ENCODE peak calls at places on chromosomes 13 and 19, in five cellular contexts. W, M, F, P and Y are unnamed samples.

GRCh38 chr13:34462843-34463242 is 479.2 kb upstream of the NBEA start:
- DNase-seq in W (no peak), M (peak), F (no peak), P (no peak), Y (peak)

GRCh38 chr13:45278096-45278645 is 62.8 kb downstream of the TPT1 start:
- DNase-seq in W (no peak), M (no peak), F (no peak), P (no peak), Y (no peak)

GRCh38 chr13:44719857-44720671 is 143.9 kb upstream of the TSC22D1 start:
- DNase-seq in W (no peak), M (peak), F (no peak), P (no peak), Y (peak)

GRCh38 chr19:56671613-56671994 is at the start of gene ZNF835:
- DNase-seq in W (peak), M (no peak), F (peak), P (no peak), Y (no peak)

GRCh38 chr19:48635966-48636858 is 967 bp downstream of the DBP start:
- DNase-seq in W (peak), M (no peak), F (no peak), P (no peak), Y (no peak)

GRCh38 chr13:20616059-20616797 is 49.3 kb downstream of the IFT88 start:
- DNase-seq in W (no peak), M (peak), F (no peak), P (no peak), Y (peak)

GRCh38 chr19:1455336-1456120 is 5.6 kb downstream of the APC2 start:
- DNase-seq in W (peak), M (peak), F (no peak), P (peak), Y (peak)

GRCh38 chr19:23075031-23075733 is 41.6 kb upstream of the ZNF730 start:
- DNase-seq in W (peak), M (peak), F (peak), P (peak), Y (peak)

GRCh38 chr19:20964798-20965197 is 41.7 kb downstream of the ZNF85 start:
- DNase-seq in W (peak), M (no peak), F (no peak), P (peak), Y (no peak)

GRCh38 chr13:44368062-44368591 is 5.5 kb upstream of the SERP2 start:
- DNase-seq in W (no peak), M (peak), F (no peak), P (no peak), Y (peak)

GRCh38 chr13:38848360-38848759 is 142.3 kb downstream of the STOML3 start:
- DNase-seq in W (no peak), M (no peak), F (no peak), P (no peak), Y (no peak)

GRCh38 chr19:33441277-33441699 is 67.8 kb downstream of the CEBPG start:
- DNase-seq in W (no peak), M (no peak), F (no peak), P (no peak), Y (no peak)

GRCh38 chr19:28883241-28883693 is 329.7 kb downstream of the UQCRFS1 start:
- DNase-seq in W (no peak), M (peak), F (no peak), P (peak), Y (no peak)

GRCh38 chr19:45115809-45116615 is 23.0 kb downstream of the PPP1R37 start:
- DNase-seq in W (no peak), M (no peak), F (no peak), P (no peak), Y (no peak)

GRCh38 chr13:39336964-39337363 is 266.0 kb downstream of the LHFPL6 start:
- DNase-seq in W (no peak), M (no peak), F (no peak), P (no peak), Y (no peak)

GRCh38 chr13:52104624-52105023 is 24.2 kb downstream of the NEK5 start:
- DNase-seq in W (no peak), M (peak), F (no peak), P (no peak), Y (no peak)

GRCh38 chr13:33172911-33173310 is 112.6 kb downstream of the STARD13 start:
- DNase-seq in W (no peak), M (no peak), F (no peak), P (no peak), Y (no peak)

GRCh38 chr19:49552749-49553148 is 24.9 kb downstream of the RCN3 start:
- DNase-seq in W (no peak), M (no peak), F (no peak), P (no peak), Y (no peak)

GRCh38 chr19:44648536-44649370 is 5.0 kb downstream of the PVR start:
- DNase-seq in W (no peak), M (peak), F (no peak), P (no peak), Y (peak)

GRCh38 chr13:49374585-49375290 is 69.1 kb downstream of the CAB39L start:
- DNase-seq in W (no peak), M (peak), F (no peak), P (no peak), Y (peak)

GRCh38 chr13:65656740-65657329 is 1573.3 kb downstream of the PCDH9 start:
- DNase-seq in W (no peak), M (peak), F (no peak), P (no peak), Y (peak)

GRCh38 chr13:24050292-24050711 is 110.2 kb upstream of the SPATA13 start:
- DNase-seq in W (no peak), M (peak), F (no peak), P (no peak), Y (peak)

GRCh38 chr19:3670796-3671679 is 29.2 kb downstream of the PIP5K1C start:
- DNase-seq in W (no peak), M (peak), F (no peak), P (no peak), Y (peak)

GRCh38 chr13:51181752-51182383 is 40.3 kb upstream of the FAM124A start:
- DNase-seq in W (no peak), M (no peak), F (no peak), P (no peak), Y (no peak)

GRCh38 chr13:110711778-110712070 is 1.8 kb upstream of the ING1 start:
- DNase-seq in W (no peak), M (no peak), F (no peak), P (no peak), Y (peak)

GRCh38 chr19:1758231-1758577 is 4.9 kb downstream of the ONECUT3 start:
- DNase-seq in W (no peak), M (no peak), F (no peak), P (no peak), Y (no peak)

GRCh38 chr13:90594694-90595093 is 752.8 kb upstream of the MIR17HG start:
- DNase-seq in W (no peak), M (peak), F (no peak), P (no peak), Y (peak)

GRCh38 chr13:60990032-60990733 is 425.5 kb downstream of the PCDH20 start:
- DNase-seq in W (peak), M (no peak), F (no peak), P (peak), Y (no peak)

GRCh38 chr13:63700366-63700765 is 2284.7 kb upstream of the PCDH20 start:
- DNase-seq in W (no peak), M (no peak), F (no peak), P (no peak), Y (no peak)

GRCh38 chr13:98782654-98783053 is 30.2 kb upstream of the SLC15A1 start:
- DNase-seq in W (no peak), M (no peak), F (no peak), P (no peak), Y (peak)

GRCh38 chr19:58572026-58572817 is 913 bp downstream of the MZF1 start:
- DNase-seq in W (no peak), M (no peak), F (no peak), P (no peak), Y (no peak)

GRCh38 chr19:49807174-49807830 is 5.8 kb downstream of the FUZ start:
- DNase-seq in W (no peak), M (no peak), F (no peak), P (no peak), Y (no peak)

GRCh38 chr13:48908381-48909087 is 67.2 kb upstream of the FNDC3A start:
- DNase-seq in W (no peak), M (peak), F (no peak), P (no peak), Y (no peak)

GRCh38 chr19:4066682-4067395 is at the start of gene ZBTB7A:
- DNase-seq in W (no peak), M (peak), F (no peak), P (peak), Y (peak)

GRCh38 chr13:99301913-99302636 is 5.1 kb downstream of the GPR183 start:
- DNase-seq in W (no peak), M (no peak), F (no peak), P (no peak), Y (no peak)

GRCh38 chr13:23867027-23867491 is 22.1 kb downstream of the MIPEP start:
- DNase-seq in W (no peak), M (peak), F (no peak), P (peak), Y (peak)

DNA sequence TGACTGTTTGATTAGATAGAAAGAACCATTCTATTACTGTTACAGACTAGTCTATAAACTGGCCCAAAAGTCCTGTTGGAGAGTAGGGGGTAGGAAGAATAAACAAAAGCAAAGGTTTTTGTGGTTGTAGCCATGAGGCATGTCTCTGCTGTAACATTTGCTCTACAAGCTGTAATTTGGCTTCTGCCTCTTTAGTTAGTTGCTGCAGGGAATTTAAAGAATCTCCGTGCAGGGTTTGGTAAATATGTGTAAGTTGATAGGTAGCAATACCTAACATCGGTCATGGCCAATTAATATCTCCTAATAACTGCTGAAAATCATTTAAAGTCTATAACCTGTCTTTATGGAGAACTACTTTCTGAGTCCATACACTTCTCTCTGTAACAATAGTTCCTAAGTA is 13.0 kb downstream of the FPR3 start:
- DNase-seq in W (no peak), M (no peak), F (no peak), P (no peak), Y (no peak)
- H2BK15ac ChIP-seq in W (no peak), M (no peak), F (no peak), P (no peak), Y (no peak)

DNA sequence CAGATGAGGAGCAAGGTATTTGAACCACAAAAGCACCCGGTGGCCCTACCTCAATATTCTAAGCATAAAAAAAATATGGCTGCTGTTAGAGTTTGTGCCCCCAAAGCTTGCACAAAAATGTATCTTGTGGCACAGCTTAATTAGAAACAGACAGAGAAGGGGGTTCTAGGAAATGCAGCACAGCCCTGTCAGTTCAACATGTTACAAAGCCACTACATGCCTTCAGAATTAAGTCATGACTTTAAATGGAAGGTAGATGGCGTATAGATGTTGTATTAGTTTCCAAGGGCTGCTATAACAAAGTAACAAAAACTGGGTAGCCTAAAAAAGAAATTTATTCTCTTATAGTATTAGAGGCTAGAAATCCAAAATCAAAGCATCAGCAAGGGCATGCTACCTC is 703.8 kb downstream of the DIAPH3 start:
- DNase-seq in W (no peak), M (peak), F (no peak), P (no peak), Y (no peak)
- H2BK15ac ChIP-seq in W (no peak), M (no peak), F (no peak), P (no peak), Y (no peak)

DNA sequence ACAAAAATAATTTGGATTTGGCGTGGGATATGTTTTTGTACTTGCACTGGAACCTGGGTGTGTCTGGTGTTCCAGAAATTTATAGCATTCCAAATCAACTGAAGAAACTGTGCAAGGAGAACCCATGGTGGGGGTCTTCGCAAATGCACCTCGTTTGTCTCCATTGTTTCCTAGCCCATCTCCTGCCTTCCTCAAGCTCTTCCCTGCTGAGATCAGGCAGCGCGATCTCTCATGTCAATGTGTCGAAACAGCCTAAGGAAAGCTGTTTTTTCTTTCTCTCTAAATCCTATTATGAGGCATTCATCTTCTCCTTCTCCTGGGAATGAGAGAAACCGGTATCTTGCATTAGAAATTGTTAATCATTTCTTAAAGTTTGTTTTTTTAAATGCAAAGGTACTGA is 131.0 kb downstream of the KLF5 start:
- DNase-seq in W (no peak), M (no peak), F (no peak), P (no peak), Y (no peak)
- H2BK15ac ChIP-seq in W (no peak), M (no peak), F (no peak), P (no peak), Y (no peak)

DNA sequence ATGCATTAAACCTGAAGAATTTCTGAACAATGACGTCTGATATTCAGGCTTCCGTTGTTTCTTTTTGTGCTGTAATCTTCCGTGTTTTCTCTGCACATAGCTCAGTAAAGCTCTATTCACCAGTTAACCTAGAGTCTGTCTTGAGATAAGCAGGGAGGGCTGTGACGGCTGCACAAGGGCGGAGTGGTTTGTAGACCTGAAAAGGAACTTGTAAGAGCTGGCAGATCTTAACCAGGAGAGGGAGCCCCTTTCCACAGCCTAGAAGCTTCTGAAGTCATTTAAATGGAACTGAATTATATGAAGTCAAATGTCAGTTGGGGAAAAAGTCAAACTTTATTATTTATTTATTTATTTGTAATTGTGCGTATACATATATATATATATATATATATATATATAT is 27.5 kb downstream of the DPRX start:
- DNase-seq in W (peak), M (no peak), F (no peak), P (peak), Y (no peak)
- H2BK15ac ChIP-seq in W (no peak), M (no peak), F (no peak), P (no peak), Y (no peak)

DNA sequence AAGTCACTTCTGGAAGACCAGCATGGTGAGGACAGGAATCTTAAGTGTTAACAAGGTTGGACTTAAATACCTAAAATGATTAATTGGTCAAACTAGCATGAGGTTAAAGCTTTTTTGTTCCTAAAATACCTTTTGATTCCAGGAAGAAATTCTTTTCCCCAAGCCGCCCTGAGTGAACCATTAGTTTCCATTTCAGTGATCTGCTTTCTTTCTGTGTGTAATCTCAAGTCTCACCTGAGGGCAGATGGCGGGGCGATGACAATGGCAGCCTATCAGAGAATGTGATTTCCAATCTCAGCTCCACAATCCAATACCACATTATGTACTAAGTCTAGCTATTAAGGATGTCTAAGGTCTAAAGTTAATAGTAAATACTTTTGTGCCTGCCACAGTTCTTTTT is 390.9 kb upstream of the SGCG start:
- DNase-seq in W (no peak), M (no peak), F (no peak), P (no peak), Y (no peak)
- H2BK15ac ChIP-seq in W (no peak), M (no peak), F (no peak), P (no peak), Y (no peak)

GRCh38 chr13:89401209-89401810 is 1730.1 kb downstream of the SLITRK5 start:
- DNase-seq in W (no peak), M (peak), F (no peak), P (no peak), Y (peak)
- H2BK15ac ChIP-seq in W (no peak), M (peak), F (no peak), P (no peak), Y (no peak)

GRCh38 chr13:102586615-102587014 is 10.2 kb upstream of the TPP2 start:
- DNase-seq in W (no peak), M (no peak), F (no peak), P (no peak), Y (no peak)
- H2BK15ac ChIP-seq in W (no peak), M (no peak), F (no peak), P (no peak), Y (no peak)

DNA sequence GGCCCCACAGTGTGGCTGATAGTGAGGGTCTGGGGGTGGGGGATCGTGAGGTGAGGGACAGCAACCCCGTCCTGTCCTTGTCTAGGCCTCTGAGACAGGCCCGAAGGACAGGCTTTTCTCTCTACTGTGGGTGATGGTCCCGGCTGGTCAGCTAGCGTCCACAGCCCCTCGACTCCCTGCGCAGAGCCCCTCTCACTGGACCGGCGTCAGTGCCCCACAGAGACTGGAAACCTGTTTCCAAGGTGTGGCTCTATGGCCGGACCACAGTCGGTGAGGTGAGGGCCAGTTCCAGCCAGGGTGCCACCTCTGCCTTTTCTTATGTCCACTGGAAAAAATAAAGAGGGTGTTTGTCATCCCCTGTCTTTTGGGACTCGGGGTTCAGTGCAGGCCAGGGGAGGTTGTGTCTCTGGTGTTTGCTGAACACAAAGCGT is 22.6 kb downstream of the ATP11A start:
- DNase-seq in W (no peak), M (no peak), F (no peak), P (no peak), Y (no peak)
- H2BK15ac ChIP-seq in W (peak), M (peak), F (peak), P (no peak), Y (peak)